ENCODE peak calls at places on chromosome 1, in six cellular contexts. M, S, F, T, E and A are unnamed samples.

GRCh38 chr1:79193211-79194079 is 186.9 kb upstream of the ADGRL4 start:
- DNase-seq in S (no peak), E (no peak), T (no peak), M (peak), F (no peak), A (peak)

GRCh38 chr1:184941735-184942134 is 32.6 kb downstream of the NIBAN1 start:
- DNase-seq in M (no peak), E (no peak), S (no peak), T (no peak), F (no peak), A (no peak)

GRCh38 chr1:174965006-174965971 is 34.5 kb upstream of the CACYBP start:
- DNase-seq in M (no peak), T (no peak), S (no peak), F (peak), E (no peak), A (peak)

GRCh38 chr1:1373051-1373450 is 2.0 kb downstream of the AURKAIP1 start:
- DNase-seq in T (no peak), F (no peak), E (no peak), S (no peak), M (no peak), A (no peak)

GRCh38 chr1:157170677-157171515 is 32.7 kb upstream of the ETV3 start:
- DNase-seq in F (no peak), M (peak), E (peak), T (no peak), S (peak), A (peak)

GRCh38 chr1:116232989-116233514 is 121.9 kb downstream of the MAB21L3 start:
- DNase-seq in S (no peak), M (peak), E (no peak), T (no peak), F (no peak), A (no peak)

GRCh38 chr1:198107041-198107440 is 49.8 kb upstream of the NEK7 start:
- DNase-seq in S (no peak), F (no peak), M (peak), E (no peak), T (no peak), A (no peak)

GRCh38 chr1:60051191-60051590 is 22.4 kb downstream of the C1orf87 start:
- DNase-seq in M (no peak), T (no peak), S (no peak), E (no peak), F (no peak), A (no peak)

GRCh38 chr1:228109962-228110488 is 926 bp upstream of the MRPL55 start:
- DNase-seq in F (no peak), E (no peak), S (no peak), M (no peak), T (peak), A (no peak)

GRCh38 chr1:51264470-51264869 is 28.4 kb downstream of the RNF11 start:
- DNase-seq in F (no peak), E (no peak), S (no peak), M (peak), T (no peak), A (no peak)

GRCh38 chr1:225881081-225882007 is 836 bp downstream of the TMEM63A start:
- DNase-seq in E (no peak), S (peak), T (no peak), M (peak), F (no peak), A (no peak)

GRCh38 chr1:209157514-209158285 is 425.8 kb upstream of the CAMK1G start:
- DNase-seq in M (no peak), F (no peak), E (no peak), T (no peak), S (no peak), A (peak)

GRCh38 chr1:187051618-187052232 is 223.0 kb downstream of the PLA2G4A start:
- DNase-seq in M (peak), E (peak), F (no peak), S (no peak), T (no peak), A (peak)

GRCh38 chr1:204994086-204994862 is 48.7 kb upstream of the CNTN2 start:
- DNase-seq in M (no peak), T (no peak), F (no peak), E (no peak), S (no peak), A (no peak)